ENCODE peak calls at places on chromosomes 12 and 14, in five cellular contexts. G, F, A, N and U are unnamed samples.

GRCh38 chr12:22032732-22033131 is 13.3 kb upstream of the CMAS start:
- DNase-seq in G (no peak), F (no peak), A (no peak), N (no peak), U (no peak)

GRCh38 chr12:20460956-20461355 is 92.6 kb downstream of the PDE3A start:
- DNase-seq in G (no peak), F (no peak), A (no peak), N (no peak), U (no peak)

GRCh38 chr12:76555226-76555767 is 4.3 kb downstream of the OSBPL8 start:
- DNase-seq in G (peak), F (no peak), A (no peak), N (no peak), U (peak)

GRCh38 chr14:89571502-89571901 is 154.5 kb upstream of the FOXN3 start:
- DNase-seq in G (no peak), F (no peak), A (no peak), N (no peak), U (no peak)

GRCh38 chr12:75977590-75977951 is 54.0 kb downstream of the PHLDA1 start:
- DNase-seq in G (no peak), F (no peak), A (no peak), N (no peak), U (no peak)

GRCh38 chr14:41037388-41037787 is 569.3 kb upstream of the LRFN5 start:
- DNase-seq in G (no peak), F (no peak), A (no peak), N (no peak), U (no peak)

GRCh38 chr12:104737113-104737512 is 221.0 kb downstream of the SLC41A2 start:
- DNase-seq in G (no peak), F (no peak), A (no peak), N (no peak), U (no peak)

GRCh38 chr14:80055226-80055625 is 156.1 kb downstream of the DIO2 start:
- DNase-seq in G (peak), F (no peak), A (no peak), N (no peak), U (peak)

GRCh38 chr14:89428556-89429196 is 11.6 kb upstream of the FOXN3 start:
- DNase-seq in G (peak), F (no peak), A (peak), N (peak), U (peak)

GRCh38 chr14:93592786-93593185 is 162.0 kb downstream of the UNC79 start:
- DNase-seq in G (no peak), F (no peak), A (no peak), N (no peak), U (no peak)

GRCh38 chr14:103398427-103399195 is 13.4 kb downstream of the MARK3 start:
- DNase-seq in G (peak), F (no peak), A (no peak), N (no peak), U (peak)

GRCh38 chr14:63045234-63045611 is at the start of gene KCNH5:
- DNase-seq in G (peak), F (no peak), A (peak), N (no peak), U (peak)

GRCh38 chr12:70196732-70197361 is 46.4 kb upstream of the CNOT2 start:
- DNase-seq in G (no peak), F (no peak), A (no peak), N (no peak), U (peak)

GRCh38 chr12:4434721-4435425 is 10.7 kb downstream of the FGF6 start:
- DNase-seq in G (no peak), F (peak), A (no peak), N (no peak), U (no peak)

GRCh38 chr14:50791201-50791600 is 39.8 kb downstream of the NIN start:
- DNase-seq in G (no peak), F (peak), A (no peak), N (no peak), U (no peak)

GRCh38 chr14:40216976-40217375 is 784.7 kb upstream of the FBXO33 start:
- DNase-seq in G (no peak), F (no peak), A (peak), N (no peak), U (no peak)

GRCh38 chr12:6846316-6846869 is 4.7 kb downstream of the CDCA3 start:
- DNase-seq in G (no peak), F (no peak), A (no peak), N (no peak), U (no peak)

GRCh38 chr14:35844494-35844893 is 18.4 kb downstream of the BRMS1L start:
- DNase-seq in G (no peak), F (no peak), A (no peak), N (no peak), U (no peak)

GRCh38 chr12:51683763-51684357 is 92.8 kb downstream of the SCN8A start:
- DNase-seq in G (peak), F (no peak), A (no peak), N (no peak), U (peak)

GRCh38 chr12:43370299-43370698 is 181.7 kb downstream of the ADAMTS20 start:
- DNase-seq in G (peak), F (no peak), A (no peak), N (no peak), U (peak)

GRCh38 chr14:56247495-56248087 is 129.4 kb downstream of the PELI2 start:
- DNase-seq in G (peak), F (no peak), A (no peak), N (no peak), U (peak)

GRCh38 chr12:85468356-85469157 is 188.5 kb downstream of the ALX1 start:
- DNase-seq in G (peak), F (peak), A (no peak), N (peak), U (peak)

GRCh38 chr14:99982449-99983250 is 82.6 kb upstream of the EVL start:
- DNase-seq in G (peak), F (peak), A (no peak), N (no peak), U (peak)

GRCh38 chr14:71591929-71592328 is 340.3 kb upstream of the RGS6 start:
- DNase-seq in G (peak), F (peak), A (no peak), N (no peak), U (peak)

GRCh38 chr12:94793191-94793595 is 142.8 kb upstream of the TMCC3 start:
- DNase-seq in G (peak), F (no peak), A (no peak), N (no peak), U (no peak)

GRCh38 chr12:114774181-114774580 is 90.2 kb upstream of the TBX3 start:
- DNase-seq in G (peak), F (no peak), A (no peak), N (no peak), U (no peak)

GRCh38 chr12:95574799-95575452 is 23.6 kb upstream of the USP44 start:
- DNase-seq in G (peak), F (no peak), A (no peak), N (no peak), U (peak)

GRCh38 chr12:47200446-47200845 is 120.7 kb upstream of the AMIGO2 start:
- DNase-seq in G (no peak), F (no peak), A (no peak), N (no peak), U (no peak)

GRCh38 chr14:90382491-90383125 is 14.2 kb upstream of the CALM1 start:
- DNase-seq in G (peak), F (peak), A (peak), N (peak), U (peak)

GRCh38 chr12:52013626-52014310 is 7.0 kb downstream of the TAMALIN start:
- DNase-seq in G (no peak), F (no peak), A (peak), N (no peak), U (no peak)

GRCh38 chr14:55123101-55123500 is 6.0 kb upstream of the LGALS3 start:
- DNase-seq in G (peak), F (no peak), A (no peak), N (no peak), U (peak)

GRCh38 chr14:102803139-102803538 is 25.9 kb downstream of the TRAF3 start:
- DNase-seq in G (no peak), F (no peak), A (no peak), N (no peak), U (peak)

GRCh38 chr12:77049767-77050353 is 15.5 kb downstream of the E2F7 start:
- DNase-seq in G (peak), F (peak), A (no peak), N (no peak), U (peak)

GRCh38 chr14:106694638-106695393 is 1168.4 kb downstream of the TMEM121 start:
- DNase-seq in G (no peak), F (peak), A (peak), N (no peak), U (no peak)

GRCh38 chr14:98592611-98593170 is 679.3 kb downstream of the BCL11B start:
- DNase-seq in G (no peak), F (no peak), A (no peak), N (no peak), U (no peak)

GRCh38 chr12:85971800-85972199 is 97.7 kb downstream of the NTS start:
- DNase-seq in G (no peak), F (no peak), A (no peak), N (no peak), U (no peak)

GRCh38 chr14:96754162-96754844 is 42.9 kb upstream of the VRK1 start:
- DNase-seq in G (peak), F (no peak), A (no peak), N (no peak), U (peak)

GRCh38 chr14:45251912-45252311 is 1.1 kb downstream of the MIS18BP1 start:
- DNase-seq in G (peak), F (peak), A (no peak), N (no peak), U (peak)

GRCh38 chr12:131831021-131831571 is 2.9 kb downstream of the MMP17 start:
- DNase-seq in G (no peak), F (no peak), A (no peak), N (no peak), U (no peak)

GRCh38 chr12:66426696-66427095 is 124.4 kb downstream of the HELB start:
- DNase-seq in G (no peak), F (no peak), A (no peak), N (no peak), U (no peak)
- H3K4me3 ChIP-seq in G (no peak), F (no peak), A (no peak), N (no peak), U (no peak)

GRCh38 chr14:70448633-70449032 is 3.3 kb upstream of the ADAM21 start:
- DNase-seq in G (peak), F (no peak), A (no peak), N (no peak), U (peak)
- TF ChIP-seq CTCF in G (no peak), F (no peak), A (no peak), N (no peak), U (no peak)

GRCh38 chr12:92128612-92129011 is 17.0 kb downstream of the BTG1 start:
- DNase-seq in G (no peak), F (no peak), A (no peak), N (no peak), U (no peak)

GRCh38 chr12:92121826-92122225 is 23.8 kb downstream of the BTG1 start:
- DNase-seq in G (no peak), F (no peak), A (no peak), N (no peak), U (no peak)

GRCh38 chr12:92122941-92123779 is 22.5 kb downstream of the BTG1 start:
- DNase-seq in G (no peak), F (no peak), A (no peak), N (no peak), U (no peak)

GRCh38 chr12:92124708-92125067 is 21.0 kb downstream of the BTG1 start:
- DNase-seq in G (no peak), F (no peak), A (no peak), N (no peak), U (no peak)

DNA sequence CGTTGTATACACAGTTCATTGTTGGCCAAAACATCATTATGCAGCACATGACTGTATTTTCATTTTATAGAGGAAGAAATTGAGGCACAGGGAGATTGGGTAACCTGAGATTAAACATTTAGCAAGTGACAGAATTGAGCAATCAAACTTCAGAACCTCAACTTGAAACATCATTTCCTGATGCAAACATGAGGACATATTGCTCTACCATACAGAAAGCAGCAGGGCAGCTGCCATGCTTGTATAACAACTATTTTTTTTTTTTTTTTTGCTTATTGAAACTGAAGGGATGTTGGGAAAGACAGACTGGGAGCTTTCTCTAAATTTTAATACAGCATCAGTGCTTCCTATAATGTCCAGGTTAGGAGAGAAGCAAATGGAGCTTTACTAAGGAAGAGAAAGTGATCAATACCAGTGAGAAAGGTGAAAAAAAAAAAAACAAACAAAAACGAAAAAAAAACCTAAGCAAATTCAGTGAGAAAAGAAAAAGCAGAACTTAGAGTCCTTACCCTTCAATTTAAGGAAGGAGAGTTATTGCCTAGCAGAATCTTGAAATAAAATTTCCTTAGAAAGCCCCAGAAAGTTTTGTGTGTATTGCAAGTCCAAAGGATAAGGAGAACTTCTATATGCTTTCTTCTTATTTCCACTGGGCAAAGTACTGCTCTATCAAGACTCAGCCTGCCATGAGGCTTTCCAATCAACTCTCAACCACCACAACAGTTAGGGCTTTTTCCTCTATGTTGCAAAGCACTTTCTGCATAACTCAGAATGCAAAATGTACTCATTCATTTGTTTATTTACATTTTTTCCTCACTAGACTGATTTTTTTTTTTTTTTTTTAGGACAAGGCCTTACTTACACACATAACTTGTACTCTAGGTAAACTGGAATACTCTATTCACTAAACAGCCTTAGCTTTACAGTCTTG is 21.6 kb downstream of the BTG1 start:
- DNase-seq in G (peak), F (no peak), A (no peak), N (no peak), U (peak)
- H3K4me3 ChIP-seq in G (no peak), F (no peak), A (no peak), N (no peak), U (no peak)

DNA sequence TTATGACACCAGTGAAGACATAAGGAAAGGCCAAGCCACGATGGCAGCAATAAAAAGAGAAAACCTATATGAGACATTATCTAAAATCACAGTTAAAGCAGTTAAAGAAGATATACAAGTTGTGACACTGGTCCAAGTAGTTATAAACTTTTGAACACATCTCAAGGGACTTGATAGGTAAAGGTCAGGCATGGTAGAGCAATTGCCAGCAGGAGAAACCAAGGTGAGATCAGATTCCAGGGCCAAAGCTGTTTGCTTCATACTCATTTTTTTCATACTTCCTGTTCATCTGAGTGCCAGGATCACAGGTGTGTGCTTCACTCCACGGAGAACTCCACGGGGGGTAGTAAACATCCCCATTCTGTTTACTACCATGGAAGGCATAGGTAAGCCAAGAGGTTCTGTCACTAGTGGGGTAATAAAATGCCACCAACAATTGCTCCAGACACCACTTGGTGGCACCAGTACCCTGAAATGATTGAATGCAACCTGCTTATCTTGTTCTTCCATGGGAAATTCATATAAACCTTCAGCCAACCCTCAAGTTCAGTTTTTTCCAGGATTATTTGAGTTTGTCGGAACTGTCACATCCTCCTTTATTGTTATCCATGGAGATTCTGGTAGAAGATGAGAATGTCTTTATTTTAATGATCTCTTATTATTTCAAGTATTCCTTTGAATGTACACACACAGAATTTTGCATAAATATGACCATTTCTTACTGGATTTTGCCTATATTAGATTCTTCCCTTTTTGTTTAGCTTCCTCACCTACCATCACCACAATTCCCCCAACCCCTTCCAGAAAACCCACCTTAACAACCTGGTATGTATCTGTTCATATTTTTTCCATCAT is 59.2 kb upstream of the TSPAN8 start:
- DNase-seq in G (peak), F (peak), A (no peak), N (peak), U (peak)
- TF ChIP-seq CTCF in G (no peak), F (peak), A (peak), N (no peak), U (peak)

DNA sequence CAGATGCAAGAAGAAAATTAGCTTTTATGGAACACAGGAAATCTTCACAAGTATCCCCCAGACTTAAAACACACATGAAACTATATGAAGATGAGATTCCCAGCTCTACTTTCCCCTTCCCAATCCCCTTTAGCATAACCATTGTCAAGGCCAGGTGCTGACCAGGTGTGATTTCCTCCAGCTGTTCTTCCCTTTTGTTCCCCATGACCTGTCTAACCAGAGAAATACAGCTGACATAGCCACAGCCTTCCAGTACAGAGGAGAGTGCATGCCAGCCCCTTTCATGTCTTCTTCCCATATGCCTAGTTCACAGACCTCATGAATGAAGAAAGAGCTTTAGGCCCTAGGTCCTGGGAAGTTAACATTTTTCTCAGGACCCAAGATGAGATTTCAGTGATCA is 43.5 kb upstream of the FKBP4 start:
- DNase-seq in G (no peak), F (no peak), A (no peak), N (no peak), U (no peak)
- H3K4me3 ChIP-seq in G (no peak), F (no peak), A (no peak), N (no peak), U (no peak)

DNA sequence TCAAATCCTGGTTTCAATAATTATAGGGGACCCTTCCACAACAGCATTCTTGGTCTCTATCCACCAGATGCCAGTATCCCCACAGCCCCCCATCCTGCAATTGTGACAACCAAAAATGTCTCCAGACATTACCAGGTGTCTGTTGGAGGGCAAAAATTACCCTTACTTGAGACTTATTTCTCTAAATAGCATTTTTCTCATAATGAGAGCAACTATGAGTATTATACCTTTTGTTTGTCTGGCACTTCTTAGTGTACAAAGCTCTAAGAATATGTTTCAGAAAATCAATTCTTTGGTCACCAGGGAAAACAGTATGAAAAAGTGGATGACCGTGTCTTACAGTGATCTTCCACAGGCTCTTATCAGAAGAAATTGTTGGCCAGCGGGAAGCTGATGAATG is 27.5 kb upstream of the RMST start:
- DNase-seq in G (no peak), F (no peak), A (no peak), N (no peak), U (no peak)
- TF ChIP-seq CTCF in G (no peak), F (no peak), A (no peak), N (no peak), U (no peak)

GRCh38 chr12:64655141-64655540 is 44.8 kb downstream of the RASSF3 start:
- DNase-seq in G (no peak), F (no peak), A (no peak), N (no peak), U (no peak)
- H3K4me3 ChIP-seq in G (no peak), F (no peak), A (no peak), N (no peak), U (no peak)

GRCh38 chr14:37153005-37153404 is 19.4 kb downstream of the SLC25A21 start:
- DNase-seq in G (no peak), F (no peak), A (no peak), N (no peak), U (no peak)

GRCh38 chr14:37145395-37145794 is 27.0 kb downstream of the SLC25A21 start:
- DNase-seq in G (peak), F (no peak), A (no peak), N (no peak), U (peak)

GRCh38 chr14:37147310-37147875 is 25.0 kb downstream of the SLC25A21 start:
- DNase-seq in G (no peak), F (no peak), A (no peak), N (no peak), U (peak)

GRCh38 chr14:37153483-37153882 is 18.9 kb downstream of the SLC25A21 start:
- DNase-seq in G (no peak), F (no peak), A (no peak), N (no peak), U (no peak)

GRCh38 chr14:37150414-37150813 is 22.0 kb downstream of the SLC25A21 start:
- DNase-seq in G (peak), F (peak), A (no peak), N (no peak), U (peak)
- TF ChIP-seq CTCF in G (peak), F (peak), A (peak), N (no peak), U (peak)